ENCODE peak calls at places on chromosomes 2 and 18, in seven cellular contexts. One of them, this sample, is unnamed.
A peak's percentile ranks its signal among the peaks of the same experiment; 100 is the strongest.

GRCh38 chr2:145957929-145958328 is 1438.0 kb upstream of the ZEB2 start:
- DNase-seq in KBM-7: no peak
- DNase-seq in caudate nucleus: no peak
- DNase-seq in neural crest cell: no peak
- DNase-seq in Jurkat, Clone E6-1: no peak
- DNase-seq in colonic mucosa: no peak
- DNase-seq in vagina: no peak
- DNase-seq in this sample: no peak

GRCh38 chr2:120867290-120868231 is 131.9 kb downstream of the GLI2 start:
- DNase-seq in KBM-7: no peak
- DNase-seq in caudate nucleus: no peak
- DNase-seq in neural crest cell: peak; percentile 54
- DNase-seq in Jurkat, Clone E6-1: no peak
- DNase-seq in colonic mucosa: peak; percentile 49
- DNase-seq in vagina: no peak
- DNase-seq in this sample: peak; percentile 78

GRCh38 chr2:218802595-218802994 is 20.6 kb downstream of the CYP27A1 start:
- DNase-seq in KBM-7: peak; percentile 11
- DNase-seq in caudate nucleus: no peak
- DNase-seq in neural crest cell: no peak
- DNase-seq in Jurkat, Clone E6-1: peak; percentile 70
- DNase-seq in colonic mucosa: no peak
- DNase-seq in vagina: no peak
- DNase-seq in this sample: no peak

GRCh38 chr2:231714639-231715498 is 6.5 kb downstream of the PTMA start:
- DNase-seq in KBM-7: peak; percentile 85
- DNase-seq in caudate nucleus: no peak
- DNase-seq in neural crest cell: peak; percentile 89
- DNase-seq in Jurkat, Clone E6-1: peak; percentile 62
- DNase-seq in colonic mucosa: peak; percentile 84
- DNase-seq in vagina: no peak
- DNase-seq in this sample: peak; percentile 98

GRCh38 chr2:98346259-98347236 is at the start of gene CNGA3:
- DNase-seq in KBM-7: peak; percentile 4
- DNase-seq in caudate nucleus: no peak
- DNase-seq in neural crest cell: peak; percentile 63
- DNase-seq in Jurkat, Clone E6-1: no peak
- DNase-seq in colonic mucosa: no peak
- DNase-seq in vagina: no peak
- DNase-seq in this sample: peak; percentile 88

GRCh38 chr2:9782197-9782719 is 61.0 kb upstream of the TAF1B start:
- DNase-seq in KBM-7: no peak
- DNase-seq in caudate nucleus: no peak
- DNase-seq in neural crest cell: no peak
- DNase-seq in Jurkat, Clone E6-1: no peak
- DNase-seq in colonic mucosa: peak; percentile 52
- DNase-seq in vagina: no peak
- DNase-seq in this sample: no peak

GRCh38 chr2:204072443-204073324 is 136.1 kb downstream of the ICOS start:
- DNase-seq in KBM-7: peak; percentile 27
- DNase-seq in caudate nucleus: no peak
- DNase-seq in neural crest cell: peak; percentile 33
- DNase-seq in Jurkat, Clone E6-1: peak; percentile 34
- DNase-seq in colonic mucosa: peak; percentile 62
- DNase-seq in vagina: no peak
- DNase-seq in this sample: peak; percentile 90

GRCh38 chr2:119650971-119651370 is 28.0 kb upstream of the TMEM177 start:
- DNase-seq in KBM-7: no peak
- DNase-seq in caudate nucleus: no peak
- DNase-seq in neural crest cell: no peak
- DNase-seq in Jurkat, Clone E6-1: no peak
- DNase-seq in colonic mucosa: no peak
- DNase-seq in vagina: no peak
- DNase-seq in this sample: no peak

GRCh38 chr2:72081450-72081849 is 66.2 kb downstream of the CYP26B1 start:
- DNase-seq in KBM-7: no peak
- DNase-seq in caudate nucleus: no peak
- DNase-seq in neural crest cell: no peak
- DNase-seq in Jurkat, Clone E6-1: no peak
- DNase-seq in colonic mucosa: no peak
- DNase-seq in vagina: no peak
- DNase-seq in this sample: no peak

GRCh38 chr2:71716697-71717624 is 263.6 kb downstream of the DYSF start:
- DNase-seq in KBM-7: no peak
- DNase-seq in caudate nucleus: no peak
- DNase-seq in neural crest cell: no peak
- DNase-seq in Jurkat, Clone E6-1: no peak
- DNase-seq in colonic mucosa: peak; percentile 38
- DNase-seq in vagina: no peak
- DNase-seq in this sample: peak; percentile 32

GRCh38 chr2:47193607-47194006 is 38.5 kb upstream of the STPG4 start:
- DNase-seq in KBM-7: no peak
- DNase-seq in caudate nucleus: no peak
- DNase-seq in neural crest cell: no peak
- DNase-seq in Jurkat, Clone E6-1: no peak
- DNase-seq in colonic mucosa: no peak
- DNase-seq in vagina: no peak
- DNase-seq in this sample: no peak

GRCh38 chr2:1743396-1744150 is 742 bp downstream of the PXDN start:
- DNase-seq in KBM-7: no peak
- DNase-seq in caudate nucleus: no peak
- DNase-seq in neural crest cell: peak; percentile 58
- DNase-seq in Jurkat, Clone E6-1: peak; percentile 26
- DNase-seq in colonic mucosa: no peak
- DNase-seq in vagina: no peak
- DNase-seq in this sample: peak; percentile 82

GRCh38 chr18:78830826-78831225 is 148.8 kb upstream of the SALL3 start:
- DNase-seq in KBM-7: no peak
- DNase-seq in caudate nucleus: no peak
- DNase-seq in neural crest cell: no peak
- DNase-seq in Jurkat, Clone E6-1: no peak
- DNase-seq in colonic mucosa: no peak
- DNase-seq in vagina: peak; percentile 92
- DNase-seq in this sample: no peak